ENCODE peak calls at places on chromosome 3, in eight cellular contexts. M is NCI-H1092 treated with DMSO at 0.1 percent for 48 hours; C is sciatic nerve; V is T-helper 9 cell; G is GM03348; W is amniotic stem cell; B is activated T-cell treated with anti-CD3 and anti-CD28 coated beads, Interleukin-2, amount 50 U/mL, for 48 hours; O is ELR. F is an unnamed sample.

GRCh38 chr3:13539285-13539625 is 9.7 kb upstream of the FBLN2 start:
- DNase-seq in M (no peak), G (peak; percentile 72), B (no peak), C (no peak), O (peak; percentile 86), V (no peak), W (no peak), F (peak; percentile 39)

GRCh38 chr3:111325160-111325707 is 216.8 kb upstream of the CD96 start:
- DNase-seq in G (no peak), B (no peak), M (no peak), W (no peak), C (no peak), O (no peak), V (no peak), F (no peak)

GRCh38 chr3:141934354-141934753 is 57.9 kb downstream of the ATP1B3 start:
- DNase-seq in G (no peak), O (no peak), W (no peak), V (no peak), B (no peak), C (no peak), M (no peak), F (no peak)

GRCh38 chr3:73052857-73053256 is 8.6 kb upstream of the EBLN2 start:
- DNase-seq in O (no peak), W (no peak), C (no peak), G (no peak), B (no peak), V (no peak), M (peak; percentile 21), F (no peak)

GRCh38 chr3:172905480-172905850 is 154.9 kb downstream of the ECT2 start:
- DNase-seq in G (no peak), M (no peak), V (no peak), W (no peak), C (no peak), O (peak; percentile 20), B (no peak), F (no peak)

GRCh38 chr3:122397136-122397645 is 13.2 kb downstream of the FAM162A start:
- DNase-seq in V (no peak), W (no peak), B (no peak), C (no peak), M (no peak), O (no peak), G (peak; percentile 7), F (no peak)

GRCh38 chr3:86793786-86794185 is 197.2 kb downstream of the VGLL3 start:
- DNase-seq in M (no peak), O (peak; percentile 97), W (peak; percentile 80), C (no peak), G (peak; percentile 80), V (no peak), B (no peak), F (peak; percentile 44)

GRCh38 chr3:100073555-100074307 is 40.6 kb downstream of the FILIP1L start:
- DNase-seq in B (no peak), G (no peak), O (peak; percentile 89), C (no peak), V (no peak), M (no peak), W (peak; percentile 28), F (no peak)

GRCh38 chr3:100518983-100519382 is 26.6 kb downstream of the TMEM45A start:
- DNase-seq in W (no peak), B (no peak), M (no peak), O (no peak), C (no peak), G (peak; percentile 47), V (no peak), F (no peak)

GRCh38 chr3:195352895-195353488 is 82.0 kb upstream of the XXYLT1 start:
- DNase-seq in O (peak; percentile 72), B (no peak), C (no peak), M (no peak), V (no peak), W (peak; percentile 40), G (peak; percentile 84), F (peak; percentile 18)

GRCh38 chr3:51391566-51392300 is 648 bp downstream of the RBM15B start:
- DNase-seq in V (peak; percentile 39), B (peak; percentile 65), O (peak; percentile 50), M (no peak), W (no peak), C (peak; percentile 67), G (peak; percentile 53), F (no peak)

GRCh38 chr3:176274161-176274560 is 923.1 kb downstream of the TBL1XR1 start:
- DNase-seq in V (no peak), B (no peak), M (peak; percentile 99), W (no peak), G (no peak), C (no peak), O (no peak), F (no peak)

GRCh38 chr3:183924956-183925355 is 40.3 kb upstream of the PARL start:
- DNase-seq in C (no peak), O (peak; percentile 51), M (no peak), B (no peak), G (no peak), W (no peak), V (no peak), F (no peak)

GRCh38 chr3:69370156-69370944 is 15.5 kb downstream of the FRMD4B start:
- DNase-seq in V (no peak), G (peak; percentile 72), C (peak; percentile 70), M (no peak), O (no peak), W (no peak), B (peak; percentile 32), F (no peak)

GRCh38 chr3:64467255-64467944 is 220.4 kb downstream of the ADAMTS9 start:
- DNase-seq in W (no peak), B (no peak), V (no peak), M (no peak), G (no peak), O (no peak), C (no peak), F (no peak)

GRCh38 chr3:133763797-133764734 is 17.9 kb downstream of the TF start:
- DNase-seq in M (no peak), B (no peak), G (no peak), O (no peak), C (no peak), W (no peak), V (no peak), F (no peak)

GRCh38 chr3:50124363-50125226 is 30.5 kb upstream of the SEMA3F start:
- DNase-seq in B (no peak), C (no peak), V (no peak), M (no peak), G (peak; percentile 76), O (peak; percentile 60), W (no peak), F (no peak)

GRCh38 chr3:12479919-12480425 is 4.3 kb upstream of the TSEN2 start:
- DNase-seq in M (peak; percentile 66), B (peak; percentile 41), W (peak; percentile 16), G (peak; percentile 74), V (no peak), O (peak; percentile 61), C (peak; percentile 60), F (peak; percentile 65)

GRCh38 chr3:51711352-51712019 is 4.6 kb downstream of the GRM2 start:
- DNase-seq in C (peak; percentile 27), V (no peak), B (no peak), M (no peak), O (no peak), G (no peak), W (no peak), F (no peak)

GRCh38 chr3:188937389-188937788 is 234.4 kb upstream of the TPRG1 start:
- DNase-seq in M (no peak), V (no peak), O (no peak), W (no peak), B (no peak), C (no peak), G (no peak), F (no peak)

GRCh38 chr3:37624276-37624675 is 237.4 kb upstream of the CTDSPL start:
- DNase-seq in B (no peak), C (no peak), G (no peak), W (no peak), M (no peak), O (no peak), V (no peak), F (no peak)

GRCh38 chr3:149340310-149340933 is 7.0 kb upstream of the TM4SF18 start:
- DNase-seq in O (peak; percentile 88), W (no peak), V (no peak), G (peak; percentile 12), C (no peak), M (peak; percentile 98), B (no peak), F (no peak)

F was measured in SW 1271.